ENCODE peak calls at places on chromosomes 2 and 18, in eight cellular contexts. W is ascending aorta, M is fibroblast of lung, C is transverse colon, V is neural progenitor cell, P is Caco-2, K is lung, Z is cardiac muscle cell. E is an unnamed sample. For H3K4me1, the result is how much of the 10 kb centered on the place peaks cover.

GRCh38 chr2:171531291-171531690 is 9.0 kb downstream of the CYBRD1 start:
- DNase-seq in W (peak), M (peak), C (no peak), V (no peak), P (no peak), K (no peak), Z (peak), E (no peak)

GRCh38 chr2:46943881-46944798 is 28.5 kb upstream of the MCFD2 start:
- DNase-seq in W (no peak), M (no peak), C (no peak), V (no peak), P (no peak), K (no peak), Z (no peak), E (no peak)

GRCh38 chr2:113175736-113176695 is 2.2 kb downstream of the PSD4 start:
- DNase-seq in W (no peak), M (no peak), C (peak), V (no peak), P (no peak), K (no peak), Z (no peak), E (no peak)

GRCh38 chr2:11248-11941 is 34.9 kb downstream of the FAM110C start:
- DNase-seq in W (peak), M (peak), C (peak), V (peak), P (peak), K (peak), Z (peak), E (peak)

GRCh38 chr2:8680931-8681760 is 710 bp upstream of the ID2 start:
- DNase-seq in W (peak), M (peak), C (peak), V (peak), P (peak), K (peak), Z (peak), E (peak)

GRCh38 chr18:70276416-70277145 is 12.3 kb upstream of the SOCS6 start:
- DNase-seq in W (no peak), M (no peak), C (no peak), V (no peak), P (peak), K (no peak), Z (no peak), E (no peak)

GRCh38 chr2:64839844-64840243 is 149.4 kb upstream of the SLC1A4 start:
- DNase-seq in W (no peak), M (peak), C (peak), V (no peak), P (no peak), K (no peak), Z (no peak), E (no peak)

GRCh38 chr2:2914252-2914651 is 463.4 kb downstream of the EIPR1 start:
- DNase-seq in W (no peak), M (no peak), C (no peak), V (no peak), P (no peak), K (peak), Z (no peak), E (no peak)

GRCh38 chr2:181041661-181042060 is 61.3 kb downstream of the UBE2E3 start:
- DNase-seq in W (no peak), M (no peak), C (no peak), V (no peak), P (no peak), K (no peak), Z (no peak), E (no peak)

GRCh38 chr2:21083482-21083881 is 39.6 kb upstream of the APOB start:
- DNase-seq in W (no peak), M (no peak), C (no peak), V (no peak), P (no peak), K (no peak), Z (no peak), E (no peak)

GRCh38 chr18:63119647-63120046 is 199.9 kb downstream of the BCL2 start:
- DNase-seq in W (no peak), M (peak), C (no peak), V (peak), P (peak), K (no peak), Z (peak), E (no peak)

GRCh38 chr2:69797836-69798465 is 31.5 kb upstream of the GMCL1 start:
- DNase-seq in W (no peak), M (no peak), C (no peak), V (no peak), P (no peak), K (no peak), Z (no peak), E (no peak)

GRCh38 chr2:46900381-46900780 is 15.2 kb downstream of the MCFD2 start:
- DNase-seq in W (peak), M (no peak), C (no peak), V (no peak), P (no peak), K (no peak), Z (no peak), E (no peak)

GRCh38 chr2:106343274-106343673 is 124.9 kb downstream of the RGPD3 start:
- DNase-seq in W (no peak), M (no peak), C (peak), V (no peak), P (no peak), K (no peak), Z (no peak), E (no peak)

GRCh38 chr18:53909668-53910067 is 314.8 kb downstream of the MBD2 start:
- DNase-seq in W (no peak), M (no peak), C (no peak), V (no peak), P (peak), K (no peak), Z (no peak), E (no peak)

GRCh38 chr2:66854304-66854703 is 419.4 kb downstream of the MEIS1 start:
- DNase-seq in W (no peak), M (no peak), C (no peak), V (no peak), P (no peak), K (no peak), Z (no peak), E (no peak)

GRCh38 chr2:10331033-10331701 is 28.5 kb downstream of the HPCAL1 start:
- DNase-seq in W (peak), M (peak), C (peak), V (no peak), P (no peak), K (peak), Z (peak), E (no peak)

DNA sequence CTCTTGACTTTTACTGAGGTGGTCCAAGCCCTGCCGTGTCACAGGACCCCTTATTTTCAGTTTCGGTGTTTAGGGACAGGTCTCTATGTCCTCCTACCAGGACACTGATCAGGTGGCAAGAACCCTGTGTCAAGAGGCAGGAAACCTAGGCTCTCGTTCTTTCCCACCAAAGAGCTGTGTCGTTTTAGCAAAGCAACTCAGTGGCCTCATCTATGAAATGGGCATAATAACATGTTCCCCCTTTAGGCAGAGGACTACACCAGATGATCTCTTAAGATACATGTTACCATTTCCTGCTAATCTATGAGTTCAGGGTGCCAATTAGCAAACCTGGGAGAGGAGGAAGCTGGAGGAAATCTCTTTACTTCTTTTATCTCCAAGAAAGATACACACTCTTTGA is 1.9 kb downstream of the RAB31 start:
- DNase-seq in W (no peak), M (no peak), C (no peak), V (no peak), P (no peak), K (no peak), Z (no peak), E (no peak)
- H3K4me1 ChIP-seq in W (under half), M (under half), C (under half), V (under half), P (under half), K (under half), Z (under half), E (under half)

GRCh38 chr2:223601932-223602676 is at the start of gene SCG2:
- DNase-seq in W (peak), M (peak), C (peak), V (peak), P (peak), K (peak), Z (peak), E (peak)
- TF ChIP-seq CTCF in W (peak), M (peak), C (no peak), V (no peak), P (peak), K (no peak), Z (peak), E (no peak)

GRCh38 chr2:61018798-61019197 is 743 bp upstream of the PUS10 start:
- DNase-seq in W (no peak), M (no peak), C (no peak), V (no peak), P (no peak), K (no peak), Z (no peak), E (no peak)
- H3K4me1 ChIP-seq in W (under half), M (under half), C (under half), V (under half), P (under half), K (under half), Z (under half), E (under half)

DNA sequence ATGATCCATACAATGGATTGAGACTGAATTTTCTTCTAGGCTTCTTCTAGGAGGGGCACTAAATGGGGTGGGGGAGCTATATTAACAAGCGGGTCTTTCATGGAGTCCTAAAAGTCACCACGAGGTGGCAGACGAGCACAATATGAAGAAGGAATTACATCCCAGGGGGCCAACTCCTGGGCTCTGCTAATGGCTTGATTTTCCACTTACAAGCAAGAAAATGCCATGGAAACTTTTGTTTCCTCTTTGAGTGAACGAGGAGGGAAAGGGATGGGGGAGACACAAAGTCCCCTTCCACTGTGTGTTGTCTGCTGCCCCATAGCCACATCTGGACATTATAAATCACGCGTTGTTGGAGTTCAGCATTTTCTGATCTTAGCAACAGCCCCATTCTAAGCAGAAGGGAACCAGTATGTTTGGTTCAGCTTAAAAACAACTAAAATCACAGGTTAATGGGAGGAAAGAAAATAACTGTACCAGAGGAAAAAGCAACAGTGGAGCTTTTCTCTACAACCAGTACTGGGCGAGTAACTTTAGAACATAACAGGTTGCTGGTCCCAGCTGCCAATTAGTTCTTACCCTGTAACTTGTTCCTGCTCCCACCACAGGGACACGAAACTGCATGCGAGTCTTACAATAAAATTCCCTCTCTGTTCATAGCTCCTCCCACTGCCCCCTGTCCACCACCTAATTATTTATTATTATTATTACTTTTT is 285.0 kb upstream of the PARD3B start:
- DNase-seq in W (peak), M (peak), C (peak), V (peak), P (peak), K (peak), Z (peak), E (peak)
- TF ChIP-seq CTCF in W (peak), M (peak), C (peak), V (peak), P (peak), K (peak), Z (peak), E (peak)

GRCh38 chr2:227373389-227373788 is 5.7 kb downstream of the TM4SF20 start:
- DNase-seq in W (no peak), M (no peak), C (no peak), V (no peak), P (no peak), K (no peak), Z (no peak), E (no peak)

GRCh38 chr2:227366861-227367800 is 12.0 kb downstream of the TM4SF20 start:
- DNase-seq in W (peak), M (peak), C (no peak), V (no peak), P (no peak), K (no peak), Z (peak), E (no peak)

GRCh38 chr2:227374158-227374557 is 4.9 kb downstream of the TM4SF20 start:
- DNase-seq in W (no peak), M (peak), C (no peak), V (no peak), P (no peak), K (no peak), Z (peak), E (no peak)

GRCh38 chr2:227370791-227371312 is 8.3 kb downstream of the TM4SF20 start:
- DNase-seq in W (peak), M (peak), C (no peak), V (no peak), P (no peak), K (peak), Z (peak), E (no peak)

GRCh38 chr2:227370087-227370486 is 9.0 kb downstream of the TM4SF20 start:
- DNase-seq in W (no peak), M (no peak), C (no peak), V (no peak), P (no peak), K (no peak), Z (peak), E (no peak)
- H3K4me1 ChIP-seq in W (under half), M (under half), C (under half), V (under half), P (under half), K (under half), Z (under half), E (under half)

DNA sequence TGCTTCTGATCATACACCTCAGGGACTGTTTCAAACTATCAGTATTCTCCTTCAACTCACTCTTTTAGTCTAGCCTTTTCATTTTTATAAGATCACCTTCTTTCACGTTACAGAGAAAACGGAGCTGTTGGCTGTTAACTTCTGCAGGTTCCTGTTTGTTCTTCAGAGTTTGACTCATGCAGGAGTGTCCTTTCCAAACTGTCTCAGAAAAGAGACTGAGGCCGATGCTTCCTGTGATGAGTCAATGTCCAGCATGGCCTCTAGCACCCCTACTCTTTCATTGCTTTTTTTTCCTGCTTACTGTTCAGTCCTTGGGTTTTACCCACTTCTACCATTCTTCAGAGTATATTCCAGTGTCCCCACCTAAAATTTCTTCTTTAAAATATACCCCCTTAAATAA is 240.8 kb upstream of the RGPD4 start:
- DNase-seq in W (no peak), M (no peak), C (no peak), V (no peak), P (no peak), K (no peak), Z (peak), E (no peak)
- TF ChIP-seq CTCF in W (no peak), M (no peak), C (no peak), V (no peak), P (no peak), K (no peak), Z (no peak), E (no peak)

GRCh38 chr2:53725662-53726061 is 41.9 kb upstream of the CHAC2 start:
- DNase-seq in W (no peak), M (no peak), C (no peak), V (no peak), P (no peak), K (no peak), Z (no peak), E (no peak)

GRCh38 chr2:53724511-53724910 is 43.1 kb upstream of the CHAC2 start:
- DNase-seq in W (no peak), M (peak), C (no peak), V (no peak), P (no peak), K (no peak), Z (peak), E (no peak)

DNA sequence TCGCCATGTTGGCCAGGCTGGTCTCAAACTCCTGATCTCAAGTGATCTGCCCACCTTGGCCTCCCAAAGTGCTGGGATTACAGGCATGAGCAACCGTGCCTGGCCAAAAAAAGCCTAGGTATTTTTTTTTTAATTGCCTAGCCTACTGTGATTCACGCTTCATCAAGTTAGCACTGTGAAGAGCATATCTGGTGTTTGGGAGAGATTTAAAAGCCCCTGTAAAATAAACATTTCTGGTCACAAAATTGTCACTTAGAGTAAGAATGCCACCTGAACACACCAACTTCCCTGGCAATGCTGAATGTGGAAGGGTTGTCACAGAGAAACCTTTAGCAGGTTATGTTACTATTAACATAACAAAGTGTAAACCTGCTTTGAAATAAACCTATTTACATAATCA is 39.7 kb upstream of the CHAC2 start:
- DNase-seq in W (no peak), M (no peak), C (no peak), V (no peak), P (no peak), K (no peak), Z (no peak), E (no peak)
- H3K4me1 ChIP-seq in W (under half), M (under half), C (under half), V (under half), P (under half), K (under half), Z (under half), E (under half)

DNA sequence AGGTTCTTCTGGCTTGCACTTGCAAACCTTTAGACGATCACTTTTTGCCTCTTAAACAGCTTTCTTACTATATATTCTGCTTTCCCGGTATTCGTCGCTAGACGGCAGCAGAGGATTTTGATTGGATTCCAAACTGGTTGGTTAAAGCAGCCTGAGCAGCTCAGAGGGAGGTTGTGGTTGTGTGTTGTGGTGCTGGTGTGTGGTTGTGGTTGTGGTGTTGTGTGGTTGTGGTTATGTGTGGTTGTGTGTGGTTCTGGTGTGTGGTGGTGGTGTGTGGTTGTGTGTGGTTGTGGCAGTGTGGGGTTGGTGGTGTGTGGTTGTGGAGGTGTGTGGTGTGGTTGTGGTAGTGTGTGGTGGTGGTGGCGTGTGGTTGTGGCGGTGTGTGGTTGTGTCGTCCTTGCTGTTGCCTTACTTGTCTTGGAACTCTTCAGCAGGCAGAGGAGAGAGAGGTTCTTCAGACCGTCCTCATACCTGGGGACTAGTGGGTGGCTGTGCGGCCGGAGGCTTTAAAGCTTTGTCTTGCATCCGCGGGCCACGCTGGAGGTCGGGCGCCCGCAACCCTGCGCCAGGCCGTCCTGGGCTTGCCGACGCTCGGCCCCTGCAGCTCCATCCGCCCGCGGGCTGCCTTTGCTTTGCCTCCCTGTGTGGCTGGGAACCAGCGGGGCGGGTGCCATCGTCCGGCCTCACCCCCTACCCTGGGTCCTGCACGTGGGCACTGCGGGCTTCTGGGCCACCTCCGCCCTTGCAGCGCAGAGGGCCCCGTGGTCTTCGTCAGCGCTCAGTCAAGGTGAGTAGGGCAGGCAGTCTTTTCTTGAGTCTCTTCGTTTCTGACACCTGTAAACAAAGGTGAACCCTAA is 190.8 kb downstream of the ARHGAP28 start:
- DNase-seq in W (no peak), M (peak), C (peak), V (peak), P (peak), K (peak), Z (peak), E (no peak)
- TF ChIP-seq CTCF in W (peak), M (peak), C (peak), V (peak), P (peak), K (peak), Z (peak), E (peak)

E was measured in breast epithelium.